ENCODE peak calls at places on chromosomes 6 and 20, in seven cellular contexts. One of them, this sample, is unnamed.

GRCh38 chr6:21102201-21102600 is 491.4 kb upstream of the SOX4 start:
- DNase-seq in heart right ventricle: no peak
- DNase-seq in kidney: no peak
- DNase-seq in body of pancreas: no peak
- DNase-seq in endothelial cell of umbilical vein: no peak
- DNase-seq in transverse colon: no peak
- DNase-seq in upper lobe of left lung: no peak
- DNase-seq in this sample: no peak

GRCh38 chr20:17837179-17837578 is 131.4 kb downstream of the SNX5 start:
- DNase-seq in upper lobe of left lung: no peak
- DNase-seq in kidney: no peak
- DNase-seq in body of pancreas: no peak
- DNase-seq in transverse colon: no peak
- DNase-seq in heart right ventricle: no peak
- DNase-seq in endothelial cell of umbilical vein: no peak
- DNase-seq in this sample: no peak

GRCh38 chr20:7843613-7844012 is 96.6 kb downstream of the HAO1 start:
- DNase-seq in kidney: no peak
- DNase-seq in heart right ventricle: no peak
- DNase-seq in endothelial cell of umbilical vein: no peak
- DNase-seq in transverse colon: no peak
- DNase-seq in upper lobe of left lung: peak; percentile 24
- DNase-seq in body of pancreas: no peak
- DNase-seq in this sample: peak; percentile 93

GRCh38 chr6:130780137-130780536 is 47.1 kb upstream of the SMLR1 start:
- DNase-seq in endothelial cell of umbilical vein: no peak
- DNase-seq in heart right ventricle: no peak
- DNase-seq in body of pancreas: no peak
- DNase-seq in upper lobe of left lung: no peak
- DNase-seq in kidney: no peak
- DNase-seq in transverse colon: no peak
- DNase-seq in this sample: peak; percentile 14

GRCh38 chr6:22025468-22026159 is 271.2 kb downstream of the PRL start:
- DNase-seq in body of pancreas: no peak
- DNase-seq in heart right ventricle: peak; percentile 16
- DNase-seq in upper lobe of left lung: no peak
- DNase-seq in endothelial cell of umbilical vein: peak; percentile 95
- DNase-seq in transverse colon: no peak
- DNase-seq in kidney: peak; percentile 71
- DNase-seq in this sample: peak; percentile 98

GRCh38 chr6:41878246-41878645 is 16.9 kb downstream of the USP49 start:
- DNase-seq in upper lobe of left lung: no peak
- DNase-seq in endothelial cell of umbilical vein: no peak
- DNase-seq in body of pancreas: no peak
- DNase-seq in kidney: no peak
- DNase-seq in heart right ventricle: no peak
- DNase-seq in transverse colon: no peak
- DNase-seq in this sample: peak; percentile 56

GRCh38 chr6:45838486-45838885 is 177.2 kb downstream of the CLIC5 start:
- DNase-seq in kidney: no peak
- DNase-seq in transverse colon: no peak
- DNase-seq in endothelial cell of umbilical vein: no peak
- DNase-seq in body of pancreas: no peak
- DNase-seq in upper lobe of left lung: no peak
- DNase-seq in heart right ventricle: no peak
- DNase-seq in this sample: no peak

GRCh38 chr20:38805502-38805957 is at the start of gene PPP1R16B:
- DNase-seq in upper lobe of left lung: peak; percentile 53
- DNase-seq in body of pancreas: no peak
- DNase-seq in heart right ventricle: peak; percentile 62
- DNase-seq in transverse colon: peak; percentile 70
- DNase-seq in endothelial cell of umbilical vein: peak; percentile 72
- DNase-seq in kidney: peak; percentile 87
- DNase-seq in this sample: peak; percentile 36

GRCh38 chr6:165663736-165664552 is 903 bp upstream of the PDE10A start:
- DNase-seq in heart right ventricle: peak; percentile 47
- DNase-seq in transverse colon: no peak
- DNase-seq in upper lobe of left lung: no peak
- DNase-seq in body of pancreas: no peak
- DNase-seq in endothelial cell of umbilical vein: no peak
- DNase-seq in kidney: no peak
- DNase-seq in this sample: no peak

GRCh38 chr6:39530201-39530759 is 194.9 kb downstream of the KIF6 start:
- DNase-seq in upper lobe of left lung: no peak
- DNase-seq in transverse colon: peak; percentile 12
- DNase-seq in endothelial cell of umbilical vein: no peak
- DNase-seq in heart right ventricle: no peak
- DNase-seq in body of pancreas: no peak
- DNase-seq in kidney: no peak
- DNase-seq in this sample: peak; percentile 10

GRCh38 chr6:22003219-22003779 is 293.5 kb downstream of the PRL start:
- DNase-seq in kidney: no peak
- DNase-seq in heart right ventricle: no peak
- DNase-seq in upper lobe of left lung: no peak
- DNase-seq in body of pancreas: no peak
- DNase-seq in transverse colon: no peak
- DNase-seq in endothelial cell of umbilical vein: no peak
- DNase-seq in this sample: no peak

GRCh38 chr20:37527638-37528441 is at the start of gene BLCAP:
- DNase-seq in heart right ventricle: peak; percentile 94
- DNase-seq in body of pancreas: peak; percentile 89
- DNase-seq in kidney: peak; percentile 95
- DNase-seq in transverse colon: peak; percentile 94
- DNase-seq in upper lobe of left lung: peak; percentile 93
- DNase-seq in endothelial cell of umbilical vein: peak; percentile 87
- DNase-seq in this sample: peak; percentile 87

GRCh38 chr20:7673841-7674240 is 266.4 kb downstream of the HAO1 start:
- DNase-seq in kidney: no peak
- DNase-seq in upper lobe of left lung: no peak
- DNase-seq in heart right ventricle: no peak
- DNase-seq in endothelial cell of umbilical vein: no peak
- DNase-seq in transverse colon: no peak
- DNase-seq in body of pancreas: no peak
- DNase-seq in this sample: peak; percentile 53

GRCh38 chr20:35561268-35561667 is 19.4 kb downstream of the ERGIC3 start:
- DNase-seq in body of pancreas: no peak
- DNase-seq in upper lobe of left lung: peak; percentile 64
- DNase-seq in transverse colon: peak; percentile 39
- DNase-seq in heart right ventricle: no peak
- DNase-seq in endothelial cell of umbilical vein: peak; percentile 30
- DNase-seq in kidney: no peak
- DNase-seq in this sample: peak; percentile 39

GRCh38 chr20:7454047-7454446 is 486.2 kb downstream of the HAO1 start:
- DNase-seq in heart right ventricle: no peak
- DNase-seq in endothelial cell of umbilical vein: no peak
- DNase-seq in upper lobe of left lung: no peak
- DNase-seq in transverse colon: no peak
- DNase-seq in kidney: no peak
- DNase-seq in body of pancreas: no peak
- DNase-seq in this sample: no peak

GRCh38 chr6:83868639-83869038 is 9.2 kb downstream of the CYB5R4 start:
- DNase-seq in heart right ventricle: no peak
- DNase-seq in body of pancreas: no peak
- DNase-seq in transverse colon: no peak
- DNase-seq in endothelial cell of umbilical vein: peak; percentile 21
- DNase-seq in upper lobe of left lung: no peak
- DNase-seq in kidney: no peak
- DNase-seq in this sample: peak; percentile 59

GRCh38 chr6:158043586-158044524 is 62.2 kb downstream of the SYNJ2 start:
- DNase-seq in body of pancreas: no peak
- DNase-seq in upper lobe of left lung: no peak
- DNase-seq in transverse colon: peak; percentile 64
- DNase-seq in heart right ventricle: peak; percentile 70
- DNase-seq in endothelial cell of umbilical vein: no peak
- DNase-seq in kidney: peak; percentile 54
- DNase-seq in this sample: no peak

GRCh38 chr20:21808863-21809664 is 103.6 kb downstream of the PAX1 start:
- DNase-seq in transverse colon: peak; percentile 36
- DNase-seq in heart right ventricle: peak; percentile 24
- DNase-seq in body of pancreas: peak; percentile 49
- DNase-seq in upper lobe of left lung: peak; percentile 47
- DNase-seq in kidney: peak; percentile 66
- DNase-seq in endothelial cell of umbilical vein: no peak
- DNase-seq in this sample: no peak

GRCh38 chr6:10425973-10426780 is 11.3 kb upstream of the TFAP2A start:
- DNase-seq in endothelial cell of umbilical vein: no peak
- DNase-seq in body of pancreas: no peak
- DNase-seq in transverse colon: peak; percentile 38
- DNase-seq in upper lobe of left lung: no peak
- DNase-seq in kidney: peak; percentile 89
- DNase-seq in heart right ventricle: no peak
- DNase-seq in this sample: no peak

GRCh38 chr20:36274248-36274841 is 31.8 kb upstream of the DLGAP4 start:
- DNase-seq in heart right ventricle: no peak
- DNase-seq in body of pancreas: no peak
- DNase-seq in upper lobe of left lung: no peak
- DNase-seq in endothelial cell of umbilical vein: no peak
- DNase-seq in kidney: no peak
- DNase-seq in transverse colon: no peak
- DNase-seq in this sample: no peak

GRCh38 chr6:22113046-22113766 is 183.6 kb downstream of the PRL start:
- DNase-seq in heart right ventricle: peak; percentile 12
- DNase-seq in upper lobe of left lung: peak; percentile 45
- DNase-seq in transverse colon: no peak
- DNase-seq in endothelial cell of umbilical vein: peak; percentile 98
- DNase-seq in body of pancreas: no peak
- DNase-seq in kidney: no peak
- DNase-seq in this sample: peak; percentile 99

GRCh38 chr6:26312096-26312463 is 52.9 kb upstream of the BTN3A2 start:
- DNase-seq in heart right ventricle: no peak
- DNase-seq in body of pancreas: no peak
- DNase-seq in upper lobe of left lung: no peak
- DNase-seq in kidney: no peak
- DNase-seq in endothelial cell of umbilical vein: no peak
- DNase-seq in transverse colon: no peak
- DNase-seq in this sample: peak; percentile 38

GRCh38 chr6:26307830-26308229 is 57.2 kb upstream of the BTN3A2 start:
- DNase-seq in endothelial cell of umbilical vein: no peak
- DNase-seq in heart right ventricle: no peak
- DNase-seq in kidney: no peak
- DNase-seq in transverse colon: no peak
- DNase-seq in body of pancreas: no peak
- DNase-seq in upper lobe of left lung: no peak
- DNase-seq in this sample: no peak

GRCh38 chr6:26311012-26311384 is 54.0 kb upstream of the BTN3A2 start:
- DNase-seq in endothelial cell of umbilical vein: peak; percentile 47
- DNase-seq in transverse colon: no peak
- DNase-seq in upper lobe of left lung: no peak
- DNase-seq in heart right ventricle: no peak
- DNase-seq in body of pancreas: peak; percentile 29
- DNase-seq in kidney: no peak
- DNase-seq in this sample: peak; percentile 50

GRCh38 chr6:26311385-26312095 is 53.5 kb upstream of the BTN3A2 start:
- DNase-seq in heart right ventricle: peak; percentile 30
- DNase-seq in endothelial cell of umbilical vein: peak; percentile 81
- DNase-seq in upper lobe of left lung: no peak
- DNase-seq in transverse colon: peak; percentile 38
- DNase-seq in kidney: no peak
- DNase-seq in body of pancreas: peak; percentile 54
- DNase-seq in this sample: peak; percentile 78

GRCh38 chr6:26309731-26310142 is 55.3 kb upstream of the BTN3A2 start:
- DNase-seq in kidney: no peak
- DNase-seq in transverse colon: no peak
- DNase-seq in endothelial cell of umbilical vein: no peak
- DNase-seq in upper lobe of left lung: no peak
- DNase-seq in body of pancreas: no peak
- DNase-seq in heart right ventricle: no peak
- DNase-seq in this sample: no peak
- H3K4me3 ChIP-seq in kidney: no peak overlapping the region
- H3K4me3 ChIP-seq in transverse colon: no peak overlapping the region
- H3K4me3 ChIP-seq in endothelial cell of umbilical vein: no peak overlapping the region
- H3K4me3 ChIP-seq in upper lobe of left lung: no peak overlapping the region
- H3K4me3 ChIP-seq in body of pancreas: no peak overlapping the region
- H3K4me3 ChIP-seq in heart right ventricle: no peak overlapping the region
- H3K4me3 ChIP-seq in this sample: no peak overlapping the region

GRCh38 chr6:146292506-146292905 is 251.1 kb upstream of the RAB32 start:
- DNase-seq in kidney: no peak
- DNase-seq in upper lobe of left lung: no peak
- DNase-seq in body of pancreas: no peak
- DNase-seq in transverse colon: no peak
- DNase-seq in endothelial cell of umbilical vein: no peak
- DNase-seq in heart right ventricle: no peak
- DNase-seq in this sample: peak; percentile 27

GRCh38 chr6:146297815-146298214 is 245.8 kb upstream of the RAB32 start:
- DNase-seq in transverse colon: no peak
- DNase-seq in heart right ventricle: no peak
- DNase-seq in endothelial cell of umbilical vein: no peak
- DNase-seq in kidney: no peak
- DNase-seq in body of pancreas: no peak
- DNase-seq in upper lobe of left lung: no peak
- DNase-seq in this sample: no peak

GRCh38 chr6:146300540-146300939 is 243.1 kb upstream of the RAB32 start:
- DNase-seq in body of pancreas: no peak
- DNase-seq in kidney: no peak
- DNase-seq in heart right ventricle: no peak
- DNase-seq in endothelial cell of umbilical vein: no peak
- DNase-seq in transverse colon: no peak
- DNase-seq in upper lobe of left lung: no peak
- DNase-seq in this sample: no peak

GRCh38 chr6:146290589-146290901 is 253.1 kb upstream of the RAB32 start:
- DNase-seq in body of pancreas: no peak
- DNase-seq in upper lobe of left lung: no peak
- DNase-seq in endothelial cell of umbilical vein: no peak
- DNase-seq in transverse colon: no peak
- DNase-seq in heart right ventricle: no peak
- DNase-seq in kidney: no peak
- DNase-seq in this sample: no peak

GRCh38 chr6:146295695-146296094 is 247.9 kb upstream of the RAB32 start:
- DNase-seq in upper lobe of left lung: no peak
- DNase-seq in transverse colon: no peak
- DNase-seq in heart right ventricle: no peak
- DNase-seq in body of pancreas: no peak
- DNase-seq in kidney: no peak
- DNase-seq in endothelial cell of umbilical vein: no peak
- DNase-seq in this sample: no peak
- TF ChIP-seq CTCF in upper lobe of left lung: no peak
- TF ChIP-seq CTCF in transverse colon: no peak
- TF ChIP-seq CTCF in heart right ventricle: no peak
- TF ChIP-seq CTCF in body of pancreas: no peak
- TF ChIP-seq CTCF in kidney: no peak
- TF ChIP-seq CTCF in endothelial cell of umbilical vein: no peak
- TF ChIP-seq CTCF in this sample: no peak

GRCh38 chr20:5090191-5090590 is 29.6 kb downstream of the PCNA start:
- DNase-seq in heart right ventricle: peak; percentile 23
- DNase-seq in upper lobe of left lung: peak; percentile 60
- DNase-seq in body of pancreas: no peak
- DNase-seq in endothelial cell of umbilical vein: peak; percentile 44
- DNase-seq in kidney: peak; percentile 15
- DNase-seq in transverse colon: no peak
- DNase-seq in this sample: peak; percentile 10
- H3K4me3 ChIP-seq in heart right ventricle: no peak overlapping the region
- H3K4me3 ChIP-seq in upper lobe of left lung: no peak overlapping the region
- H3K4me3 ChIP-seq in body of pancreas: no peak overlapping the region
- H3K4me3 ChIP-seq in endothelial cell of umbilical vein: no peak overlapping the region
- H3K4me3 ChIP-seq in kidney: no peak overlapping the region
- H3K4me3 ChIP-seq in transverse colon: no peak overlapping the region
- H3K4me3 ChIP-seq in this sample: no peak overlapping the region

GRCh38 chr20:11716239-11716944 is 201.3 kb upstream of the BTBD3 start:
- DNase-seq in body of pancreas: no peak
- DNase-seq in upper lobe of left lung: no peak
- DNase-seq in transverse colon: no peak
- DNase-seq in heart right ventricle: no peak
- DNase-seq in kidney: no peak
- DNase-seq in endothelial cell of umbilical vein: peak; percentile 36
- DNase-seq in this sample: peak; percentile 39
- TF ChIP-seq CTCF in body of pancreas: no peak
- TF ChIP-seq CTCF in upper lobe of left lung: no peak
- TF ChIP-seq CTCF in transverse colon: no peak
- TF ChIP-seq CTCF in heart right ventricle: no peak
- TF ChIP-seq CTCF in kidney: no peak
- TF ChIP-seq CTCF in endothelial cell of umbilical vein: peak; percentile 49
- TF ChIP-seq CTCF in this sample: peak; percentile 46

This sample was measured in fibroblast of pulmonary artery.